ENCODE peak calls at places on chromosomes 5 and 9, in four cellular contexts. W is lung, T is endothelial cell of umbilical vein, P is A549. I is an unnamed sample. For H3K9me3, the result is how much of the 10 kb centered on the place peaks cover.

GRCh38 chr5:147780924-147781530 is 1.5 kb downstream of the JAKMIP2 start:
- DNase-seq in W (no peak), T (no peak), P (no peak), I (no peak)

GRCh38 chr5:78649220-78649700 is 688 bp upstream of the LHFPL2 start:
- DNase-seq in W (no peak), T (peak), P (peak), I (no peak)

GRCh38 chr9:13719981-13720380 is 440.5 kb upstream of the MPDZ start:
- DNase-seq in W (no peak), T (peak), P (no peak), I (no peak)

GRCh38 chr5:179403426-179404147 is 58.3 kb upstream of the ADAMTS2 start:
- DNase-seq in W (no peak), T (no peak), P (no peak), I (no peak)

GRCh38 chr5:14435481-14435880 is 146.1 kb upstream of the OTULINL start:
- DNase-seq in W (no peak), T (no peak), P (no peak), I (no peak)

GRCh38 chr9:137201205-137201868 is 796 bp upstream of the TPRN start:
- DNase-seq in W (no peak), T (no peak), P (no peak), I (no peak)

GRCh38 chr9:98570663-98571440 is 137.9 kb downstream of the GABBR2 start:
- DNase-seq in W (no peak), T (no peak), P (no peak), I (peak)

GRCh38 chr9:38046669-38047300 is 22.2 kb downstream of the SHB start:
- DNase-seq in W (peak), T (peak), P (no peak), I (peak)

GRCh38 chr9:81832571-81833285 is 95.5 kb upstream of the SPATA31D4 start:
- DNase-seq in W (no peak), T (no peak), P (no peak), I (no peak)
- H3K4me3 ChIP-seq in W (no peak), T (no peak), P (no peak), I (no peak)

GRCh38 chr5:141360685-141361084 is 891 bp downstream of the PCDHGB2 start:
- DNase-seq in W (no peak), T (no peak), P (no peak), I (no peak)

GRCh38 chr5:141362719-141363118 is 1.2 kb upstream of the PCDHGA5 start:
- DNase-seq in W (no peak), T (no peak), P (no peak), I (no peak)

GRCh38 chr5:141359790-141360426 is at the start of gene PCDHGB2:
- DNase-seq in W (no peak), T (peak), P (no peak), I (no peak)

GRCh38 chr5:141366016-141366896 is 2.3 kb downstream of the PCDHGA5 start:
- DNase-seq in W (no peak), T (no peak), P (no peak), I (no peak)

DNA sequence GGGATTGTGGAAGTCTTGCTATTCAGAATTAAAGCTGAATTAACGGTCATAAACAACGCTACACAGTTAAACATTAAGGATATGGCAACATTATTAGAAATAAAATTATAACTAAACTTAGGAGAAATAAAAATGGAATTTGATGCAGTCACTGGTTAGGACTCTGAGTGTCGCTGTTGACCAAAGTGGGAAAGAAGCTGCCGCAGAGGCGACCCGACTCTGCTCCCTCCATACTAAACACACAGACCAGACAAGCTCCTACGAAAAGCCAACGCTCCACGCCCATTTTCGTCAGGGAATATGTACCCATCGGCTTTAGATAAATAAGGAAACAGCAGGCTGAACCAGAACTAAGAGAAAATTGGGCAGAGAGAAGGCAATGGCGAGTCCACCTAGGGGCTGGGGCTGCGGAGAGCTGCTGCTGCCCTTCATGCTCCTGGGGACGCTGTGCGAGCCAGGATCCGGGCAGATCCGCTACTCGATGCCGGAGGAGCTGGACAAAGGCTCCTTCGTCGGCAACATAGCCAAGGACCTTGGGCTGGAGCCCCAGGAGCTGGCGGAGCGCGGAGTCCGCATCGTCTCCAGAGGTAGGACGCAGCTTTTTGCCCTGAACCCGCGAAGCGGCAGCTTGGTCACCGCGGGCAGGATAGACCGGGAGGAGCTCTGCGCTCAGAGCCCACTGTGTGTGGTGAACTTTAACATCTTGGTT is at the start of gene PCDHGA5:
- DNase-seq in W (no peak), T (no peak), P (no peak), I (no peak)
- H3K9me3 ChIP-seq in W (under half), T (under half), P (half or more), I (under half)

GRCh38 chr5:150142800-150143724 is 12.6 kb downstream of the PDGFRB start:
- DNase-seq in W (peak), T (no peak), P (peak), I (peak)

GRCh38 chr5:150146235-150146634 is 9.4 kb downstream of the PDGFRB start:
- DNase-seq in W (no peak), T (no peak), P (no peak), I (no peak)

GRCh38 chr5:150144211-150144801 is 11.3 kb downstream of the PDGFRB start:
- DNase-seq in W (peak), T (no peak), P (no peak), I (no peak)

GRCh38 chr5:150143725-150144058 is 12.0 kb downstream of the PDGFRB start:
- DNase-seq in W (no peak), T (no peak), P (no peak), I (no peak)

GRCh38 chr5:150144876-150145275 is 10.8 kb downstream of the PDGFRB start:
- DNase-seq in W (no peak), T (no peak), P (no peak), I (no peak)
- H3K4me3 ChIP-seq in W (no peak), T (no peak), P (no peak), I (no peak)

GRCh38 chr5:40734986-40735385 is 20.8 kb downstream of the TTC33 start:
- DNase-seq in W (no peak), T (peak), P (no peak), I (no peak)

GRCh38 chr5:40733842-40734563 is 21.8 kb downstream of the TTC33 start:
- DNase-seq in W (no peak), T (peak), P (no peak), I (no peak)

GRCh38 chr5:40738502-40738901 is 17.3 kb downstream of the TTC33 start:
- DNase-seq in W (no peak), T (no peak), P (no peak), I (no peak)

GRCh38 chr5:40735609-40736008 is 20.2 kb downstream of the TTC33 start:
- DNase-seq in W (no peak), T (no peak), P (no peak), I (no peak)

GRCh38 chr5:40736103-40736875 is 19.5 kb downstream of the TTC33 start:
- DNase-seq in W (no peak), T (peak), P (peak), I (peak)
- H3K9me3 ChIP-seq in W (under half), T (under half), P (under half), I (under half)

GRCh38 chr9:3180696-3181048 is 336.8 kb upstream of the PUM3 start:
- DNase-seq in W (no peak), T (no peak), P (no peak), I (no peak)

GRCh38 chr9:3177362-3177761 is 333.5 kb upstream of the PUM3 start:
- DNase-seq in W (no peak), T (no peak), P (no peak), I (no peak)

GRCh38 chr9:3179716-3180115 is 335.8 kb upstream of the PUM3 start:
- DNase-seq in W (no peak), T (no peak), P (no peak), I (no peak)

GRCh38 chr9:3177921-3178320 is 334.0 kb upstream of the PUM3 start:
- DNase-seq in W (no peak), T (no peak), P (no peak), I (no peak)

GRCh38 chr9:3181049-3181953 is 337.4 kb upstream of the PUM3 start:
- DNase-seq in W (no peak), T (no peak), P (peak), I (no peak)
- H3K4me3 ChIP-seq in W (no peak), T (no peak), P (peak), I (no peak)

GRCh38 chr5:81936750-81937149 is 35.1 kb upstream of the ATG10 start:
- DNase-seq in W (no peak), T (no peak), P (no peak), I (no peak)
- H3K9me3 ChIP-seq in W (under half), T (under half), P (under half), I (under half)

I was measured in Caco-2.